ENCODE peak calls at places on chromosome 4, in nine cellular contexts. I is astrocyte, F is H9, Y is hepatocyte, C is K562, V is neuronal stem cell, O is PC-3, X is fibroblast of lung, E is Karpas-422. W is an unnamed sample.
A peak's percentile ranks its signal among the peaks of the same experiment; 100 is the strongest.

GRCh38 chr4:42391356-42391675 is 6.0 kb upstream of the SHISA3 start:
- DNase-seq in V (no peak), O (no peak), Y (no peak), X (no peak), E (no peak), I (no peak), C (no peak), F (no peak), W (no peak)

GRCh38 chr4:127604949-127605709 is 27.6 kb upstream of the INTU start:
- DNase-seq in X (peak; percentile 73), I (peak; percentile 12), F (peak; percentile 94), E (peak; percentile 78), V (peak; percentile 26), Y (peak; percentile 49), C (peak; percentile 13), O (peak; percentile 51), W (peak; percentile 58)

GRCh38 chr4:87120411-87121162 is 99.8 kb downstream of the KLHL8 start:
- DNase-seq in V (no peak), X (peak; percentile 82), Y (peak; percentile 69), F (no peak), I (peak; percentile 86), C (no peak), E (no peak), O (peak; percentile 71), W (no peak)

GRCh38 chr4:72665376-72665978 is 96.5 kb upstream of the ADAMTS3 start:
- DNase-seq in I (no peak), C (no peak), O (no peak), X (no peak), Y (no peak), E (no peak), V (no peak), F (no peak), W (no peak)

GRCh38 chr4:140237616-140238352 is 83.8 kb upstream of the MAML3 start:
- DNase-seq in I (peak; percentile 93), O (no peak), E (peak; percentile 88), X (peak; percentile 97), V (peak; percentile 84), F (peak; percentile 90), Y (peak; percentile 72), C (no peak), W (peak; percentile 93)

GRCh38 chr4:67779631-67780030 is 25.4 kb upstream of the GNRHR start:
- DNase-seq in I (peak; percentile 50), F (no peak), X (no peak), C (no peak), E (no peak), O (peak; percentile 67), Y (no peak), V (no peak), W (no peak)

GRCh38 chr4:182827166-182827565 is 90.0 kb downstream of the DCTD start:
- DNase-seq in E (no peak), Y (no peak), C (no peak), O (no peak), X (no peak), I (no peak), F (no peak), V (no peak), W (no peak)

GRCh38 chr4:119209077-119209476 is 3.4 kb upstream of the USP53 start:
- DNase-seq in F (no peak), O (peak; percentile 95), V (no peak), Y (peak; percentile 55), I (peak; percentile 89), C (peak; percentile 18), E (no peak), X (peak; percentile 90), W (no peak)

GRCh38 chr4:171203425-171203824 is 609.8 kb upstream of the GALNTL6 start:
- DNase-seq in F (no peak), Y (no peak), V (no peak), I (peak; percentile 0), C (no peak), E (no peak), O (peak; percentile 47), X (no peak), W (no peak)

GRCh38 chr4:128358231-128358902 is 70.8 kb upstream of the PGRMC2 start:
- DNase-seq in Y (peak; percentile 46), V (no peak), I (peak; percentile 74), X (peak; percentile 80), F (no peak), E (no peak), O (no peak), C (no peak), W (no peak)

GRCh38 chr4:108426493-108426892 is 193.9 kb upstream of the RPL34 start:
- DNase-seq in O (peak; percentile 4), I (peak; percentile 79), X (peak; percentile 36), C (no peak), E (no peak), V (no peak), Y (no peak), F (no peak), W (no peak)

GRCh38 chr4:3674479-3674851 is 91.7 kb upstream of the ADRA2C start:
- DNase-seq in Y (no peak), X (no peak), I (no peak), O (no peak), F (no peak), C (no peak), V (no peak), E (no peak), W (no peak)

GRCh38 chr4:78323439-78323838 is 228.1 kb upstream of the ANXA3 start:
- DNase-seq in X (no peak), O (no peak), E (no peak), F (no peak), I (no peak), V (no peak), Y (no peak), C (no peak), W (peak; percentile 31)

GRCh38 chr4:81589191-81589720 is 117.5 kb upstream of the RASGEF1B start:
- DNase-seq in Y (no peak), F (no peak), E (no peak), I (no peak), C (no peak), X (no peak), V (no peak), O (no peak), W (no peak)

GRCh38 chr4:1099684-1100335 is 13.6 kb downstream of the RNF212 start:
- DNase-seq in O (no peak), V (no peak), I (no peak), C (no peak), E (no peak), X (no peak), Y (peak; percentile 58), F (peak; percentile 18), W (no peak)

GRCh38 chr4:3629665-3630064 is 97.4 kb upstream of the LRPAP1 start:
- DNase-seq in C (no peak), F (no peak), I (no peak), Y (no peak), X (no peak), E (no peak), V (no peak), O (no peak), W (no peak)

GRCh38 chr4:170139764-170140163 is 50.0 kb upstream of the AADAT start:
- DNase-seq in X (peak; percentile 3), O (peak; percentile 56), I (peak; percentile 61), C (no peak), E (no peak), F (no peak), Y (no peak), V (no peak), W (no peak)

GRCh38 chr4:141134586-141134985 is 1.3 kb upstream of the RNF150 start:
- DNase-seq in Y (no peak), I (no peak), X (no peak), C (no peak), O (no peak), F (no peak), E (no peak), V (no peak), W (no peak)

DNA sequence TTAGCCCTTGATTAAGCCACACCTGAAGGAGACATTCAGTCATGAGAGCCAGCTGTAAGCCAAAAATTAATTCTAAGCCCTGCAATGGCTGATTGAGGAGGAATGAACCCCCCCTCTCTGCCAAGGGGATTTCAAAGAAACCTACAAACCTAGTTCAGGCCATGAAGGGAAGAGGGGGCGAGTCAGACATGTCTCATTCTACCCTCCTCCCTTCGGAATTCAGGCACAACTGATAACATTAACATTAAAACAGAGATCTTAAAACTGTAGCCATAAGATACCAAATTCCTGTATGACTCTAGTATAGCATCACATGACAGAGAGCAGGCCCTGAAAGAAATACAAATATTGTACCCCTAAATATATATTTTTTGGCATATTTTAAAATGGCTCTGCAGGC is 40.4 kb upstream of the AFAP1 start:
- DNase-seq in I (peak; percentile 40), C (no peak), V (no peak), F (no peak), O (peak; percentile 55), E (no peak), Y (no peak), X (no peak), W (no peak)
- H2AFZ ChIP-seq in I (no peak overlapping the region), C (no peak overlapping the region), V (no peak overlapping the region), F (no peak overlapping the region), O (no peak overlapping the region), E (no peak overlapping the region), Y (no peak overlapping the region), X (no peak overlapping the region), W (no peak overlapping the region)

GRCh38 chr4:173494013-173494970 is 35.7 kb downstream of the HAND2 start:
- DNase-seq in F (peak; percentile 88), X (peak; percentile 78), I (peak; percentile 52), E (peak; percentile 79), Y (peak; percentile 83), V (no peak), C (peak; percentile 32), O (peak; percentile 74), W (peak; percentile 89)
- H2AFZ ChIP-seq in F (peak overlapping the region; percentile 65), X (peak overlapping the region; percentile 92), I (peak overlapping the region; percentile 83), E (peak overlapping the region; percentile 71), Y (peak overlapping the region; percentile 46), V (peak overlapping the region; percentile 89), C (peak overlapping the region; percentile 89), O (peak overlapping the region; percentile 88), W (peak overlapping the region; percentile 88)

DNA sequence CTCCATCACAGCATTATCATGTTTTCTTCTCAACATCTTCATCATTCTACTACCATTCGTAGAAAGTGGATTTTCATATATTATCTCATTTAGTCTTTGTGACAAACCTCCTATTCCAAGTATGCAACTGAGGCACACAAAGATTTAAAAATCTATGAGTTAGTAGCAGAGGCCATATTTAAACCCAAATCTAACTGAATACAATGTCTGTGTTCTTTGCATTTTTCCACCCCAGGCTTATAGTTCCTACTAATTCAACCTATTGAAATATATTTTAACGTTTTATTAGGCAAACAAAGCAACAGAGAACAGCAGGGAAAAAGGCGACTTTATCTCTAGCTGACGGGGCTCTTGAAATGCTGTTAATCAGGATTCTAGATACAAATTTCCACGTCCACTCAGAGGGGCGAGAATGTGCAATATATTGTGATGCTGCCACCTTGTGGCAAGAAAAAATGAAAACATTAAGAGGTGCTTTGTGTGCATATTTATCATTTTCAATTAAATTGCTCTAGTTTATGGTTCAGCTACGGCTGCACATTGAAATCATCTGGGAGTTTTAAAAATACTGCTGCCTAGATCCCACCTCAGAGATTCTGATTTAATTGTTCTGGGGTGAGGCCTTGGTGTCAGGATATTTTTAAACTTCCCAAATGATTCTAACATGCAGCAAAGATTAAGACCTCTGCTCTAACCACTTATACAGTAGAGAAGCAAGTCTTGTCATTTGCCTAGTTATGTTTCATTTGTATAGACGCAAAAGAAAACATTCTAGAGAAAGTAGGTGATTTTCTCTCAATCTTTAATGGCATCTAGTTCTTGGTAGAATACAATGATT is 315.9 kb downstream of the MAPK10 start:
- DNase-seq in Y (peak; percentile 60), I (no peak), X (peak; percentile 68), F (no peak), O (peak; percentile 72), V (peak; percentile 17), E (peak; percentile 90), C (peak; percentile 26), W (peak; percentile 51)
- H2AFZ ChIP-seq in Y (peak overlapping the region; percentile 12), I (peak overlapping the region; percentile 3), X (peak overlapping the region; percentile 50), F (no peak overlapping the region), O (peak overlapping the region; percentile 49), V (no peak overlapping the region), E (no peak overlapping the region), C (no peak overlapping the region), W (no peak overlapping the region)

GRCh38 chr4:163077611-163078010 is 89.1 kb downstream of the NAF1 start:
- DNase-seq in V (no peak), C (no peak), O (no peak), I (no peak), F (no peak), E (no peak), X (no peak), Y (no peak), W (no peak)
- H2AFZ ChIP-seq in V (no peak overlapping the region), C (no peak overlapping the region), O (no peak overlapping the region), I (no peak overlapping the region), F (no peak overlapping the region), E (no peak overlapping the region), X (no peak overlapping the region), Y (no peak overlapping the region), W (no peak overlapping the region)